ENCODE peak calls at places on chromosomes 3 and 15, in six cellular contexts. One of them, this sample, is unnamed.

GRCh38 chr15:80639168-80639555 is 55.9 kb upstream of the ABHD17C start:
- DNase-seq in EH: no peak
- DNase-seq in HuH-7: no peak
- DNase-seq in progenitor cell of endocrine pancreas: no peak
- DNase-seq in NCI-H1105 treated with DMSO at 0.1 percent for 48 hours: no peak
- DNase-seq in ELR: no peak
- DNase-seq in this sample: no peak

GRCh38 chr3:45182915-45183881 is 37.0 kb upstream of the CDCP1 start:
- DNase-seq in ELR: peak; percentile 64
- DNase-seq in progenitor cell of endocrine pancreas: no peak
- DNase-seq in NCI-H1105 treated with DMSO at 0.1 percent for 48 hours: no peak
- DNase-seq in HuH-7: peak; percentile 62
- DNase-seq in EH: peak; percentile 73
- DNase-seq in this sample: peak; percentile 88

GRCh38 chr3:124217542-124217941 is 225.6 kb upstream of the ROPN1 start:
- DNase-seq in progenitor cell of endocrine pancreas: peak; percentile 68
- DNase-seq in ELR: peak; percentile 63
- DNase-seq in NCI-H1105 treated with DMSO at 0.1 percent for 48 hours: no peak
- DNase-seq in HuH-7: peak; percentile 62
- DNase-seq in EH: peak; percentile 84
- DNase-seq in this sample: peak; percentile 63

GRCh38 chr15:61830536-61831330 is 229.5 kb downstream of the VPS13C start:
- DNase-seq in EH: peak; percentile 9
- DNase-seq in progenitor cell of endocrine pancreas: no peak
- DNase-seq in HuH-7: no peak
- DNase-seq in ELR: no peak
- DNase-seq in NCI-H1105 treated with DMSO at 0.1 percent for 48 hours: no peak
- DNase-seq in this sample: no peak

GRCh38 chr3:12574131-12574530 is 17.2 kb downstream of the MKRN2 start:
- DNase-seq in EH: peak; percentile 26
- DNase-seq in HuH-7: no peak
- DNase-seq in progenitor cell of endocrine pancreas: no peak
- DNase-seq in NCI-H1105 treated with DMSO at 0.1 percent for 48 hours: no peak
- DNase-seq in ELR: peak; percentile 48
- DNase-seq in this sample: no peak

GRCh38 chr15:74613953-74614743 is 1.5 kb upstream of the CLK3 start:
- DNase-seq in HuH-7: no peak
- DNase-seq in NCI-H1105 treated with DMSO at 0.1 percent for 48 hours: no peak
- DNase-seq in progenitor cell of endocrine pancreas: no peak
- DNase-seq in EH: no peak
- DNase-seq in ELR: no peak
- DNase-seq in this sample: no peak

GRCh38 chr3:23671901-23672589 is 133.7 kb upstream of the UBE2E1 start:
- DNase-seq in NCI-H1105 treated with DMSO at 0.1 percent for 48 hours: no peak
- DNase-seq in progenitor cell of endocrine pancreas: no peak
- DNase-seq in EH: no peak
- DNase-seq in HuH-7: peak; percentile 25
- DNase-seq in ELR: no peak
- DNase-seq in this sample: peak; percentile 25

GRCh38 chr3:60755094-60755493 is 496.2 kb downstream of the FHIT start:
- DNase-seq in NCI-H1105 treated with DMSO at 0.1 percent for 48 hours: no peak
- DNase-seq in ELR: no peak
- DNase-seq in HuH-7: peak; percentile 20
- DNase-seq in progenitor cell of endocrine pancreas: no peak
- DNase-seq in EH: no peak
- DNase-seq in this sample: no peak

GRCh38 chr15:31091531-31091930 is 10.0 kb downstream of the TRPM1 start:
- DNase-seq in NCI-H1105 treated with DMSO at 0.1 percent for 48 hours: no peak
- DNase-seq in progenitor cell of endocrine pancreas: no peak
- DNase-seq in EH: peak; percentile 90
- DNase-seq in HuH-7: no peak
- DNase-seq in ELR: peak; percentile 59
- DNase-seq in this sample: peak; percentile 48

GRCh38 chr15:59701880-59702279 is 12.8 kb upstream of the BNIP2 start:
- DNase-seq in EH: no peak
- DNase-seq in HuH-7: no peak
- DNase-seq in progenitor cell of endocrine pancreas: no peak
- DNase-seq in NCI-H1105 treated with DMSO at 0.1 percent for 48 hours: no peak
- DNase-seq in ELR: peak; percentile 30
- DNase-seq in this sample: no peak

GRCh38 chr3:16723994-16724393 is 118.8 kb upstream of the DAZL start:
- DNase-seq in HuH-7: no peak
- DNase-seq in NCI-H1105 treated with DMSO at 0.1 percent for 48 hours: no peak
- DNase-seq in ELR: peak; percentile 62
- DNase-seq in progenitor cell of endocrine pancreas: no peak
- DNase-seq in EH: no peak
- DNase-seq in this sample: peak; percentile 72

This sample was measured in kidney tubule cell.